ENCODE peak calls at places on chromosomes 3 and 15, in six cellular contexts. X is heart right ventricle, P is NCI-H1105 treated with DMSO at 0.1 percent for 48 hours, A is NT2/D1, S is fibroblast of the aortic adventitia, W is BJ. B is an unnamed sample.

GRCh38 chr3:33437556-33438283 is 2.5 kb downstream of the UBP1 start:
- DNase-seq in X (no peak), P (no peak), A (no peak), S (peak), W (no peak), B (no peak)

GRCh38 chr15:68402432-68403160 is 29.4 kb downstream of the ITGA11 start:
- DNase-seq in X (no peak), P (no peak), A (no peak), S (no peak), W (no peak), B (no peak)

GRCh38 chr15:81001180-81002003 is 669 bp downstream of the TLNRD1 start:
- DNase-seq in X (peak), P (peak), A (no peak), S (peak), W (no peak), B (peak)

GRCh38 chr15:50452927-50453326 is 28.7 kb downstream of the USP8 start:
- DNase-seq in X (no peak), P (no peak), A (no peak), S (peak), W (no peak), B (no peak)

GRCh38 chr15:45943255-45943654 is 308.4 kb downstream of the SQOR start:
- DNase-seq in X (no peak), P (no peak), A (no peak), S (no peak), W (no peak), B (no peak)

GRCh38 chr15:95944193-95944592 is 386.3 kb upstream of the NR2F2 start:
- DNase-seq in X (no peak), P (peak), A (no peak), S (no peak), W (no peak), B (no peak)

GRCh38 chr15:95932676-95933075 is 397.8 kb upstream of the NR2F2 start:
- DNase-seq in X (no peak), P (no peak), A (no peak), S (no peak), W (peak), B (no peak)

GRCh38 chr3:124878561-124879394 is 8.4 kb downstream of the ITGB5 start:
- DNase-seq in X (no peak), P (no peak), A (no peak), S (peak), W (peak), B (no peak)

GRCh38 chr15:75553659-75554058 is 25.5 kb downstream of the PTPN9 start:
- DNase-seq in X (no peak), P (no peak), A (no peak), S (no peak), W (no peak), B (no peak)

GRCh38 chr3:104878395-104878794 is 488.3 kb upstream of the ALCAM start:
- DNase-seq in X (no peak), P (no peak), A (no peak), S (peak), W (no peak), B (no peak)

GRCh38 chr15:96431787-96432186 is 101.3 kb downstream of the NR2F2 start:
- DNase-seq in X (no peak), P (no peak), A (no peak), S (no peak), W (no peak), B (no peak)

GRCh38 chr15:41801850-41802455 is 25.9 kb upstream of the JMJD7 start:
- DNase-seq in X (no peak), P (no peak), A (no peak), S (peak), W (no peak), B (no peak)

B was measured in COR-L47.